ENCODE peak calls at places on chromosomes 13 and 19, in ten cellular contexts. V, D, J, P, U, O, L, T, Q and S are unnamed samples.

GRCh38 chr13:43983373-43983772 is 103.7 kb downstream of the LACC1 start:
- DNase-seq in T (no peak), L (no peak), D (no peak), J (no peak), V (no peak), U (no peak), Q (no peak), O (no peak), P (no peak), S (no peak)

GRCh38 chr13:71067164-71067815 is 799.7 kb downstream of the DACH1 start:
- DNase-seq in V (no peak), J (no peak), U (no peak), D (no peak), Q (no peak), P (peak), T (no peak), L (peak), O (no peak), S (no peak)

GRCh38 chr13:52405767-52406494 is at the start of gene THSD1:
- DNase-seq in J (peak), P (peak), D (peak), V (peak), T (no peak), Q (no peak), L (no peak), O (peak), U (peak), S (no peak)

GRCh38 chr13:74683411-74683810 is 549.2 kb upstream of the KLF12 start:
- DNase-seq in L (peak), P (no peak), D (no peak), U (no peak), J (no peak), Q (no peak), O (no peak), T (no peak), V (no peak), S (no peak)

GRCh38 chr19:33812388-33813330 is 16.0 kb downstream of the KCTD15 start:
- DNase-seq in O (no peak), T (no peak), U (no peak), P (no peak), D (no peak), V (peak), Q (no peak), J (no peak), L (no peak), S (no peak)

GRCh38 chr19:14118165-14119051 is 846 bp upstream of the PRKACA start:
- DNase-seq in Q (no peak), P (no peak), U (peak), D (peak), J (peak), O (peak), V (peak), L (peak), T (no peak), S (peak)

GRCh38 chr19:38401148-38401547 is 1.7 kb upstream of the FAM98C start:
- DNase-seq in D (no peak), L (peak), P (peak), V (no peak), U (no peak), T (no peak), Q (no peak), J (no peak), O (no peak), S (no peak)

GRCh38 chr13:25232937-25233515 is 54.3 kb downstream of the MTMR6 start:
- DNase-seq in T (no peak), L (peak), V (no peak), Q (no peak), O (no peak), D (no peak), U (no peak), J (no peak), P (peak), S (no peak)

GRCh38 chr13:46606915-46607413 is 54.0 kb downstream of the LRCH1 start:
- DNase-seq in L (no peak), U (no peak), T (no peak), O (no peak), Q (no peak), D (no peak), P (no peak), J (no peak), V (no peak), S (no peak)

GRCh38 chr19:39212377-39212742 is 8.3 kb upstream of the SYCN start:
- DNase-seq in D (peak), V (no peak), L (no peak), T (no peak), O (no peak), J (no peak), P (peak), U (peak), Q (peak), S (no peak)

GRCh38 chr13:45436953-45437352 is 18.8 kb upstream of the SLC25A30 start:
- DNase-seq in V (no peak), O (no peak), T (no peak), U (no peak), J (no peak), L (no peak), D (no peak), P (no peak), Q (no peak), S (no peak)

GRCh38 chr19:15331419-15332310 is 674 bp downstream of the BRD4 start:
- DNase-seq in O (no peak), Q (no peak), V (peak), J (peak), U (peak), P (peak), L (no peak), T (no peak), D (peak), S (no peak)

GRCh38 chr13:102470283-102470920 is 68.6 kb upstream of the FGF14 start:
- DNase-seq in O (no peak), J (no peak), L (no peak), T (no peak), P (no peak), V (no peak), D (no peak), U (no peak), Q (no peak), S (no peak)

GRCh38 chr13:80273717-80274116 is 67.2 kb downstream of the SPRY2 start:
- DNase-seq in T (no peak), J (no peak), V (no peak), O (no peak), U (no peak), D (no peak), L (no peak), Q (no peak), P (no peak), S (no peak)

GRCh38 chr13:31050486-31051400 is 111.0 kb downstream of the HSPH1 start:
- DNase-seq in O (no peak), T (no peak), V (no peak), U (no peak), L (no peak), P (no peak), Q (no peak), D (no peak), J (no peak), S (no peak)

GRCh38 chr13:100673831-100674362 is 698 bp downstream of the TMTC4 start:
- DNase-seq in Q (no peak), V (peak), O (no peak), L (peak), U (peak), T (no peak), D (peak), P (peak), J (peak), S (no peak)

GRCh38 chr13:110503037-110503901 is 58.3 kb downstream of the RAB20 start:
- DNase-seq in L (no peak), T (no peak), J (no peak), O (no peak), U (no peak), D (no peak), Q (no peak), P (no peak), V (peak), S (no peak)

GRCh38 chr19:5775668-5776309 is 8.8 kb downstream of the PRR22 start:
- DNase-seq in V (no peak), J (no peak), Q (no peak), U (no peak), L (no peak), P (peak), T (no peak), O (no peak), D (no peak), S (no peak)

GRCh38 chr19:11574689-11575088 is 2.8 kb downstream of the ACP5 start:
- DNase-seq in Q (no peak), U (no peak), L (no peak), D (no peak), O (no peak), T (no peak), V (no peak), P (no peak), J (no peak), S (no peak)

GRCh38 chr13:75661443-75661842 is 25.3 kb downstream of the LMO7 start:
- DNase-seq in U (no peak), O (no peak), Q (no peak), J (no peak), D (no peak), T (no peak), P (no peak), V (no peak), L (no peak), S (no peak)

GRCh38 chr19:12880551-12881171 is 588 bp downstream of the DNASE2 start:
- DNase-seq in Q (no peak), J (peak), L (no peak), P (no peak), U (peak), D (no peak), O (no peak), V (peak), T (no peak), S (no peak)

GRCh38 chr13:34340534-34340933 is 522.6 kb downstream of the RFC3 start:
- DNase-seq in Q (no peak), V (no peak), P (peak), U (peak), D (no peak), T (no peak), L (no peak), J (no peak), O (no peak), S (no peak)

GRCh38 chr19:15129856-15130580 is 22.8 kb downstream of the SYDE1 start:
- DNase-seq in J (no peak), P (no peak), L (no peak), D (no peak), T (no peak), Q (no peak), V (peak), O (no peak), U (no peak), S (no peak)

GRCh38 chr13:72541674-72542073 is 185.8 kb downstream of the MZT1 start:
- DNase-seq in Q (no peak), O (no peak), J (no peak), T (no peak), P (no peak), L (no peak), U (no peak), D (no peak), V (no peak), S (no peak)

GRCh38 chr13:99796175-99796819 is 175.3 kb downstream of the ZIC5 start:
- DNase-seq in L (peak), D (no peak), T (no peak), O (no peak), J (no peak), Q (no peak), U (no peak), V (no peak), P (peak), S (peak)

GRCh38 chr13:54945978-54946377 is 1917.4 kb downstream of the OLFM4 start:
- DNase-seq in V (no peak), D (no peak), J (no peak), U (no peak), L (no peak), P (no peak), T (no peak), Q (no peak), O (no peak), S (no peak)

GRCh38 chr13:44394649-44395048 is 21.0 kb downstream of the SERP2 start:
- DNase-seq in D (no peak), O (no peak), L (no peak), J (no peak), T (no peak), U (no peak), Q (no peak), P (no peak), V (peak), S (no peak)

GRCh38 chr19:42140125-42140754 is 8.0 kb upstream of the POU2F2 start:
- DNase-seq in O (no peak), Q (no peak), V (no peak), L (peak), D (peak), P (peak), T (peak), J (peak), U (peak), S (no peak)

GRCh38 chr19:57850553-57851017 is 926 bp downstream of the ZNF587 start:
- DNase-seq in P (peak), D (peak), Q (no peak), V (no peak), U (peak), O (no peak), J (no peak), T (no peak), L (peak), S (no peak)

GRCh38 chr13:46124531-46124966 is 19.7 kb upstream of the CPB2 start:
- DNase-seq in Q (no peak), L (no peak), T (no peak), D (no peak), V (no peak), O (no peak), U (no peak), J (no peak), P (no peak), S (no peak)

GRCh38 chr13:94196426-94196825 is 283.1 kb downstream of the DCT start:
- DNase-seq in P (no peak), Q (no peak), T (no peak), V (no peak), U (no peak), D (no peak), O (no peak), L (no peak), J (no peak), S (no peak)
- H3K27ac ChIP-seq in P (no peak), Q (no peak), T (no peak), V (no peak), U (no peak), D (no peak), O (no peak), L (no peak), J (no peak), S (no peak)

GRCh38 chr19:9323919-9324583 is at the start of gene ZNF559:
- DNase-seq in P (peak), Q (peak), O (peak), T (peak), V (peak), D (peak), J (peak), L (peak), U (peak), S (peak)
- TF ChIP-seq CTCF in P (no peak), Q (peak), O (peak), T (peak), V (no peak), D (peak), J (no peak), L (peak), U (no peak), S (no peak)

GRCh38 chr19:3670796-3671679 is 29.2 kb downstream of the PIP5K1C start:
- DNase-seq in V (peak), U (peak), P (no peak), D (peak), Q (no peak), J (peak), O (peak), T (no peak), L (no peak), S (peak)

GRCh38 chr19:3671680-3672574 is 28.3 kb downstream of the PIP5K1C start:
- DNase-seq in P (no peak), T (no peak), L (no peak), U (no peak), J (peak), V (no peak), Q (no peak), D (no peak), O (no peak), S (no peak)

GRCh38 chr19:3669616-3670257 is 30.5 kb downstream of the PIP5K1C start:
- DNase-seq in T (no peak), L (no peak), V (no peak), U (no peak), O (no peak), J (no peak), P (no peak), Q (no peak), D (no peak), S (no peak)

GRCh38 chr19:3669134-3669436 is 31.2 kb downstream of the PIP5K1C start:
- DNase-seq in T (no peak), Q (no peak), L (no peak), U (no peak), J (no peak), O (no peak), P (no peak), D (no peak), V (no peak), S (no peak)

GRCh38 chr19:3670258-3670795 is 29.9 kb downstream of the PIP5K1C start:
- DNase-seq in P (peak), L (no peak), Q (no peak), T (no peak), O (peak), D (peak), V (peak), U (peak), J (peak), S (peak)
- TF ChIP-seq EP300 in P (no peak), L (no peak), Q (no peak), T (no peak), O (peak), D (peak), V (no peak), U (peak), J (peak), S (peak)

GRCh38 chr13:97117388-97117910 is 104.7 kb upstream of the MBNL2 start:
- DNase-seq in V (no peak), L (no peak), D (no peak), O (no peak), P (no peak), U (no peak), Q (no peak), J (no peak), T (no peak), S (no peak)
- H3K27ac ChIP-seq in V (peak), L (no peak), D (peak), O (no peak), P (peak), U (no peak), Q (no peak), J (no peak), T (no peak), S (peak)

GRCh38 chr19:2663920-2664571 is 38.4 kb downstream of the GNG7 start:
- DNase-seq in T (no peak), U (peak), Q (no peak), V (no peak), L (no peak), J (no peak), D (peak), P (no peak), O (no peak), S (no peak)
- TF ChIP-seq CTCF in T (peak), U (no peak), Q (peak), V (no peak), L (peak), J (no peak), D (no peak), P (no peak), O (no peak), S (no peak)

DNA sequence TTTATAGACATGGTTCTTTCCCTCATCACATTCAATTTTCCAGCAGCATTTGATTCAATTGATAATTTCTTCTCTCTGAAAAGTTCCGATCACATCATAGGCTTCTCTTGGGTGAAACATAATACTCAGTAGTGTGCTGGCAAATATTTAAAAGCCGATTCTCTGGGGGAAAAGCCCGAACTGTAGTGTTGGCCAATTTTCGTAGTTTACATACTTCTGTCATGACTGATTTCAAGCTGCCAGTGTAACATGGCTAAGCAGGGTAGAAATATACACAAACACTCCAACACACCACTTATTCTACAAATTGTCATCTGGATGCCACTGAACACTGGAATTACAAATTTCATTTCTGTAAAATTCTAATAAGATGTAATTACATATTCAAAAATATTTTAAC is 56.1 kb upstream of the FREM2 start:
- DNase-seq in O (no peak), U (no peak), P (no peak), J (no peak), D (no peak), Q (no peak), V (no peak), T (no peak), L (no peak), S (no peak)
- TF ChIP-seq EP300 in O (no peak), U (no peak), P (no peak), J (no peak), D (no peak), Q (no peak), V (no peak), T (no peak), L (no peak), S (no peak)

GRCh38 chr19:49926520-49926919 is 2.5 kb upstream of the ATF5 start:
- DNase-seq in Q (no peak), D (no peak), T (no peak), P (no peak), J (no peak), O (no peak), L (no peak), U (no peak), V (no peak), S (no peak)
- H3K27ac ChIP-seq in Q (no peak), D (no peak), T (no peak), P (no peak), J (no peak), O (no peak), L (no peak), U (no peak), V (no peak), S (no peak)

GRCh38 chr19:20318616-20319015 is 151.6 kb downstream of the ZNF486 start:
- DNase-seq in U (no peak), T (no peak), L (no peak), P (no peak), D (no peak), Q (no peak), O (no peak), J (no peak), V (no peak), S (no peak)

GRCh38 chr19:20315543-20315942 is 148.5 kb downstream of the ZNF486 start:
- DNase-seq in J (no peak), L (no peak), P (no peak), V (no peak), Q (no peak), T (no peak), U (no peak), O (no peak), D (no peak), S (no peak)

DNA sequence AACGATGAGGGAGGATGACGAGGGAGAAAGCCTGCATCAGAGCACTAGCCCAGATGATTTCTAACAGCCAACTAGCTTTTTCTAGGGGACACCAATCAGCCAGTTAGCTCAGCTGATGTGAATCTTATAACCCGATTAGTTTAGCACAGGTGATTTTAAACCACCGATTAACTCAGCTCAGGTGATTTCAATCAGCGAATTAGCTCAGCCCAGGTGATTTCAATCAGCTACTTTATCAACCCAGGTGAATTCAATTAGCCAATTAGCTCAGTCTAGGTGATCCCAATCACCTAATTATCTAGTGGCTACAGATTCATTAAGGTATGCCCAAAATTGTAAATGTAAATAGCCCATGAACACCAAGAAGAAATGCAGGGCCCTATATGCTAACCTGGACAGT is 146.9 kb downstream of the ZNF486 start:
- DNase-seq in U (no peak), Q (no peak), D (no peak), O (no peak), P (no peak), L (no peak), V (no peak), T (no peak), J (no peak), S (no peak)
- TF ChIP-seq CTCF in U (no peak), Q (no peak), D (no peak), O (no peak), P (no peak), L (no peak), V (no peak), T (no peak), J (no peak), S (no peak)

DNA sequence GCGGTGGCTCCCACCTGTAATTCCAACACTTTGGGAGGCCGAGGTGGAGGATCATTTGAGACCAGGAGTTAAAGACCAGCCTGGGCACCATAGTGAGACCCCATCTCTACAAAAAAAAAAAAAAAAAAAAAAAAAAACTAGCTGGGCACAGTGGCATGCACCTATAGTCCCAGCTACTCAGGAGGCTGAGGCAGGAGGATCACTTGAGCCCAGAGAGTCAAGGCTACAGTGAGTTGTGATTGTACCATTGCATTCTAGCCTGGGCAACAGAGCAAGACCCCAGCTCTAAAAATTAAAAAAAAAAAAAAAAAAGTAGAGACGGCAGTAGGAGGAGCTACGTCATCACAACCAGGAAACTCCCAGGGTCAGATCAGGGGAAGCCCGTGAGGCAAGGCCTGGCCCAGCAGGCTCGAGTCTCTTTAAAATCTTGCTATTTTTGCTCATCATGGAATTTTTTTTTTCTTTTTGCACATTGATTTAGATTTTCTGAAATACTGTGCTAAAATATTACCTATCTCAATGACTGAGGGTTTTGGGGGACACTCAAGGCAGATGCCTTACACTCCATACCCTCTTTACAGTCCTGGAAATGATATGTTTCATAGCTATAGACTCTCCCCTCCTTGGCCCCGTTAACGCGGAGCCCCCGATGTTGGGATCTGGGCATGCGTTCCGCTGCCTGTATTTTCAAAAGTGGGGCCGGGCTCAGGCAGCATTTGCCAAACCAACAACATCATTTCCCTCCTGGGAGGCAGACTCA is 44.4 kb upstream of the USE1 start:
- DNase-seq in Q (no peak), V (no peak), U (no peak), D (no peak), L (no peak), P (no peak), O (no peak), T (no peak), J (no peak), S (no peak)
- TF ChIP-seq EP300 in Q (no peak), V (no peak), U (no peak), D (no peak), L (no peak), P (no peak), O (no peak), T (no peak), J (no peak), S (no peak)

GRCh38 chr19:2081873-2082810 is 14.0 kb downstream of the MOB3A start:
- DNase-seq in U (peak), D (peak), P (no peak), O (no peak), T (no peak), J (no peak), V (no peak), Q (no peak), L (no peak), S (no peak)
- H3K27ac ChIP-seq in U (peak), D (peak), P (no peak), O (no peak), T (no peak), J (no peak), V (peak), Q (peak), L (no peak), S (peak)